ENCODE peak calls at places on chromosome 5, in four cellular contexts. U is AG04449, R is astrocyte of the spinal cord, Z is BE2C. M is an unnamed sample.

GRCh38 chr5:173786296-173787187 is 101.6 kb upstream of the CPEB4 start:
- DNase-seq in Z (no peak), R (no peak), U (no peak), M (no peak)

GRCh38 chr5:127112347-127112864 is 39.1 kb upstream of the C5orf63 start:
- DNase-seq in Z (no peak), U (no peak), R (peak; percentile 41), M (peak; percentile 28)

GRCh38 chr5:98108497-98108896 is 665.0 kb upstream of the RGMB start:
- DNase-seq in U (peak; percentile 97), R (peak; percentile 91), Z (no peak), M (peak; percentile 94)

GRCh38 chr5:81140942-81141341 is 92.2 kb upstream of the CKMT2 start:
- DNase-seq in R (peak; percentile 81), U (peak; percentile 4), Z (peak; percentile 46), M (peak; percentile 70)

GRCh38 chr5:35345222-35345621 is 114.9 kb upstream of the PRLR start:
- DNase-seq in Z (no peak), R (no peak), U (no peak), M (peak; percentile 21)

GRCh38 chr5:39420482-39421145 is 4.2 kb downstream of the DAB2 start:
- DNase-seq in U (no peak), R (peak; percentile 78), Z (no peak), M (peak; percentile 51)

GRCh38 chr5:81393430-81393782 is 528 bp downstream of the ACOT12 start:
- DNase-seq in R (no peak), Z (no peak), U (no peak), M (no peak)

GRCh38 chr5:173643964-173644363 is 27.5 kb upstream of the BOD1 start:
- DNase-seq in R (no peak), U (no peak), Z (peak; percentile 85), M (no peak)

GRCh38 chr5:51632794-51633193 is 249.5 kb downstream of the ISL1 start:
- DNase-seq in Z (no peak), U (no peak), R (peak; percentile 43), M (no peak)

GRCh38 chr5:123036391-123037103 is at the start of gene PPIC:
- DNase-seq in U (no peak), R (peak; percentile 81), Z (peak; percentile 68), M (peak; percentile 75)

GRCh38 chr5:177124486-177124991 is 9.0 kb upstream of the NSD1 start:
- DNase-seq in U (no peak), R (no peak), Z (no peak), M (no peak)

GRCh38 chr5:42064821-42065220 is 139.7 kb downstream of the FBXO4 start:
- DNase-seq in R (no peak), U (no peak), Z (no peak), M (no peak)

GRCh38 chr5:149219584-149219983 is 52.1 kb upstream of the AFAP1L1 start:
- DNase-seq in R (no peak), Z (no peak), U (no peak), M (no peak)

GRCh38 chr5:157252741-157253465 is 13.0 kb upstream of the CYFIP2 start:
- DNase-seq in R (peak; percentile 24), U (no peak), Z (no peak), M (no peak)

GRCh38 chr5:109997191-109997590 is 307.5 kb downstream of the MAN2A1 start:
- DNase-seq in Z (no peak), U (no peak), R (no peak), M (no peak)

GRCh38 chr5:154262376-154262775 is 71.8 kb downstream of the GALNT10 start:
- DNase-seq in R (no peak), Z (no peak), U (no peak), M (no peak)

GRCh38 chr5:102511666-102512065 is 12.9 kb upstream of the SLCO6A1 start:
- DNase-seq in Z (peak; percentile 72), R (peak; percentile 47), U (no peak), M (no peak)

GRCh38 chr5:143976055-143976454 is 164.1 kb downstream of the HMHB1 start:
- DNase-seq in U (no peak), R (no peak), Z (no peak), M (no peak)

GRCh38 chr5:36769129-36769528 is 107.4 kb upstream of the NIPBL start:
- DNase-seq in U (no peak), Z (no peak), R (no peak), M (no peak)

GRCh38 chr5:126640867-126641266 is 40.1 kb downstream of the PHAX start:
- DNase-seq in R (no peak), Z (no peak), U (no peak), M (no peak)

GRCh38 chr5:98770911-98771322 is 2.5 kb upstream of the RGMB start:
- DNase-seq in U (no peak), R (peak; percentile 73), Z (no peak), M (no peak)

GRCh38 chr5:68288756-68289134 is 73.2 kb downstream of the PIK3R1 start:
- DNase-seq in Z (peak; percentile 39), R (no peak), U (no peak), M (no peak)

GRCh38 chr5:4198461-4198860 is 602.8 kb downstream of the IRX1 start:
- DNase-seq in R (no peak), U (no peak), Z (no peak), M (no peak)

GRCh38 chr5:37844004-37844403 is 4.2 kb upstream of the GDNF start:
- DNase-seq in Z (no peak), U (no peak), R (no peak), M (no peak)

GRCh38 chr5:72465601-72466563 is 41.3 kb downstream of the ZNF366 start:
- DNase-seq in U (no peak), R (peak; percentile 70), Z (no peak), M (no peak)

DNA sequence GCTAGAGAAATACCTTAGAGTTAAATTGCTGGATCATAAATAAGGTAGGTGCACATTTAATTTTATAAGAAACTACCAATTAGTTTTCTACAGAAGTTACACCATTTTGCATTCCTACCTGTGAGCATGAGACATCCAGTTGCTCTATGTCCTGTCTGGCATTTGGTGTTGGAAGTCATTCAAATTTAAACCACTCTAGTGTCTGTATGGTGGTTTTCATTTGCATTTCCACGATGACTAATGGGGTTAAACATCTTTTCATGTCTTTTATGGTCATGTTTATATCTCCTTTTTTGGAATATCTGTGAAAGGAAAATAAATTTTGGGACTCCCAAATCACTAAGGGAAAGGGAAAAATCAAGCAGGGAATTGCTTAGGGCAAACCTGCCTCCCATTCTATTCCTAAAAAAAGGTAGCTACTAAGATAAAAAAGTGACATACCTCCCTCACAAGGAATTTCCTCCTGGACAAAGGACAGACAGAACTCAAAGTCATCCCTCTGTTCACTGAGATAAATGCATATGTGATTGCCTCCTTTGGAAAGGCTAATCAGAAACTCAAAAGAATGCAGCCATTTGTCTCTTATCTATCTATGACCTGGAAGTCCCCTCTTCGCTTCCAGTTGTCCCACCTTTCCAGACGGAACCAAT is 31.6 kb upstream of the ADCY2 start:
- DNase-seq in Z (no peak), U (no peak), R (no peak), M (no peak)
- H3K4me3 ChIP-seq in Z (no peak overlapping the region), U (no peak overlapping the region), R (no peak overlapping the region), M (no peak overlapping the region)

DNA sequence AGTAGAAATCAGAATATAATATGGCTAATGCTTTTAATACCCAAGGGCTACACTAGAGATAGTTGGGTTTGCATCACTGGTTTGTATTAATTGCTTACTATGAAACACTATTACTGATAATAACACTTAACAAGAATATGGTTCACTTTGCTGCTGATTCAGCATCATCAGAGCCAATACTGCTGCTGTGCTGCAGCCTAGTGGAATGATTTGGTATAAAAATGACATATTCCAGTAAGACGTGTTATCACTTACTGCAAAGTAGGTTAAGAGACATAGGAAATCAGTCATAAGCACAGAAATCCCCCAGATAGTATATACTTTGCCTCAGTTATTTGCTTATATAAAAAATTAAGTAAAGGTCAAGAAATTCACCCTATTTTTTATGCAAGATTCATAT is 2.8 kb downstream of the CDH10 start:
- DNase-seq in R (peak; percentile 47), Z (peak; percentile 50), U (no peak), M (peak; percentile 2)
- TF ChIP-seq CTCF in R (peak; percentile 51), Z (peak; percentile 83), U (peak; percentile 49), M (no peak)

GRCh38 chr5:167574381-167574780 is 717.1 kb upstream of the WWC1 start:
- DNase-seq in Z (no peak), R (no peak), U (no peak), M (no peak)
- H3K4me3 ChIP-seq in Z (no peak overlapping the region), R (peak overlapping the region; percentile 56), U (peak overlapping the region; percentile 61), M (no peak overlapping the region)

DNA sequence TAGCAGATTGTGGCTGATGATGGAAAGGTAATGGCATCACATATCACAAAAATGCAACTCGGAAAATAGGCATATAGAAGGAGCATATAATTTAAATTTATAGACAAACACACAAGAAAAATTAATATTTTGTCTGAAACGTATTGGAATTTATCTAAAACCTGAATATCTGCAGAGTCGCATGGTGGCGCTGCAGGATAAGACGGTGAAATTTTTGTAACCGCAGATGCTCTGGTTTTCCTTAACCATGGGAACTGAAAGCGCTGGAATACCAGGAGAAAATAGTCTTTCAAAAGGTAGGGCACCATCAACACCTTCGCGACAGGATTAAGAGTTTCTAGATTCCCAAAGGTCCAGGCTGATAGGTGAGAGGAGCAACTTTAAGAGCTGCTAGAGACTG is 11.0 kb downstream of the PCDHB14 start:
- DNase-seq in R (no peak), U (no peak), Z (peak; percentile 57), M (peak; percentile 5)
- TF ChIP-seq CTCF in R (peak; percentile 4), U (no peak), Z (peak; percentile 76), M (peak; percentile 23)

GRCh38 chr5:181027452-181028031 is 12.5 kb upstream of the BTNL9 start:
- DNase-seq in Z (no peak), R (no peak), U (no peak), M (no peak)
- H3K4me3 ChIP-seq in Z (no peak overlapping the region), R (no peak overlapping the region), U (no peak overlapping the region), M (no peak overlapping the region)

GRCh38 chr5:78056901-78057514 is 237.5 kb downstream of the AP3B1 start:
- DNase-seq in U (no peak), Z (no peak), R (peak; percentile 10), M (no peak)
- TF ChIP-seq CTCF in U (no peak), Z (peak; percentile 36), R (peak; percentile 32), M (peak; percentile 48)

DNA sequence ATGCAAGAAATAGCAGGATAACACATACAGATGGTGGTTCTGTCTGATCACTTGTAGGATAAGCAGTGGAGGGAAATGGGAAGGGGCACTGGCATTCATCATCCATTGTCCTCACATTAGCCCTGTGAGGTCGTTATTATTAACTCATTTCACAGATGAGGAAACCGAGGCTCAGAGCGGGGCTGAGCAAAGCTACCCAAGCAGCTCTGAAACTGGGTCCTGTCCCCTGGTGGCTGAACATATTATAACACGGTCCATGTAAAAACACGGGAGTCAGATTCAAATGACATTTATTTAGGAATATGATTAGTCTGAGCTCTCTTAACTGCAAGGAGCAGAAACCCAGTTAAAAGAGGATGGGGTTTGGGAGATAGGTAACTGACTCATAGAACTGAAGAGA is 43.1 kb downstream of the HRH2 start:
- DNase-seq in R (no peak), U (no peak), Z (no peak), M (no peak)
- H3K4me3 ChIP-seq in R (no peak overlapping the region), U (no peak overlapping the region), Z (no peak overlapping the region), M (no peak overlapping the region)

GRCh38 chr5:171365351-171365750 is 22.3 kb upstream of the NPM1 start:
- DNase-seq in R (peak; percentile 18), U (no peak), Z (peak; percentile 43), M (peak; percentile 32)
- TF ChIP-seq CTCF in R (peak; percentile 53), U (peak; percentile 20), Z (peak; percentile 80), M (peak; percentile 62)

M was measured in fibroblast of villous mesenchyme.